ENCODE peak calls at places on chromosomes 3 and 15, in six cellular contexts. W, M, R, O, J and K are unnamed samples.

GRCh38 chr15:78909160-78909695 is 35.6 kb downstream of the CTSH start:
- DNase-seq in R (no peak), M (no peak), W (no peak), O (no peak), J (no peak), K (no peak)

GRCh38 chr3:197912770-197913476 is 37.1 kb upstream of the RPL35A start:
- DNase-seq in W (no peak), R (no peak), J (no peak), O (no peak), M (no peak), K (no peak)

GRCh38 chr3:97138914-97139541 is 324.6 kb downstream of the EPHA6 start:
- DNase-seq in J (no peak), W (no peak), O (no peak), M (no peak), R (no peak), K (no peak)

GRCh38 chr3:12980596-12981290 is 92.5 kb downstream of the IQSEC1 start:
- DNase-seq in M (no peak), J (no peak), O (no peak), R (no peak), W (no peak), K (no peak)

GRCh38 chr3:127796751-127797150 is 25.6 kb downstream of the MGLL start:
- DNase-seq in M (peak; percentile 34), O (no peak), R (no peak), J (no peak), W (no peak), K (no peak)

GRCh38 chr15:66872394-66872793 is 170.4 kb downstream of the SMAD6 start:
- DNase-seq in W (no peak), O (no peak), R (no peak), M (no peak), J (no peak), K (no peak)

GRCh38 chr3:45009868-45010267 is 16.2 kb upstream of the CLEC3B start:
- DNase-seq in R (no peak), O (no peak), M (no peak), W (no peak), J (no peak), K (no peak)

GRCh38 chr15:31326729-31327673 is at the start of gene KLF13:
- DNase-seq in W (peak; percentile 71), J (peak; percentile 72), O (no peak), M (no peak), R (peak; percentile 63), K (no peak)

GRCh38 chr3:136109499-136109898 is 86.6 kb downstream of the MSL2 start:
- DNase-seq in J (no peak), M (no peak), O (no peak), R (no peak), W (no peak), K (no peak)

GRCh38 chr3:196406806-196407470 is 25.3 kb downstream of the UBXN7 start:
- DNase-seq in R (no peak), O (no peak), W (no peak), J (no peak), M (no peak), K (no peak)

GRCh38 chr3:159829056-159829995 is 159.3 kb upstream of the IL12A start:
- DNase-seq in M (peak; percentile 86), J (no peak), O (no peak), W (peak; percentile 72), R (no peak), K (no peak)

GRCh38 chr3:129553171-129553570 is 10.2 kb downstream of the H1-8 start:
- DNase-seq in M (no peak), R (no peak), W (peak; percentile 82), J (no peak), O (no peak), K (no peak)

GRCh38 chr3:31196881-31197364 is 302.5 kb upstream of the GADL1 start:
- DNase-seq in W (no peak), M (no peak), R (no peak), J (no peak), O (no peak), K (no peak)

GRCh38 chr15:71333839-71334238 is 218.6 kb downstream of the THSD4 start:
- DNase-seq in W (no peak), M (no peak), R (no peak), O (no peak), J (no peak), K (no peak)

GRCh38 chr3:127792664-127793292 is 29.5 kb downstream of the MGLL start:
- DNase-seq in J (no peak), M (no peak), O (no peak), R (no peak), W (no peak), K (no peak)

GRCh38 chr3:171286580-171287249 is 173.5 kb downstream of the TNIK start:
- DNase-seq in O (no peak), R (no peak), J (no peak), M (no peak), W (no peak), K (no peak)

GRCh38 chr3:42179110-42179725 is 86.8 kb downstream of the CCK start:
- DNase-seq in O (no peak), W (no peak), M (no peak), J (no peak), R (no peak), K (peak; percentile 38)

GRCh38 chr3:127833281-127834032 is 11.1 kb upstream of the MGLL start:
- DNase-seq in M (no peak), W (no peak), J (no peak), R (no peak), O (no peak), K (no peak)

GRCh38 chr15:29887719-29888118 is 65.5 kb upstream of the TJP1 start:
- DNase-seq in M (no peak), J (no peak), W (no peak), R (no peak), O (no peak), K (no peak)

GRCh38 chr3:196207159-196207832 is 3.9 kb downstream of the ZDHHC19 start:
- DNase-seq in O (no peak), W (peak; percentile 67), R (peak; percentile 49), J (no peak), M (no peak), K (no peak)

GRCh38 chr3:130258532-130258952 is 86.9 kb upstream of the COL6A5 start:
- DNase-seq in M (no peak), O (no peak), R (no peak), W (no peak), J (no peak), K (no peak)

GRCh38 chr15:59996498-59997041 is 7.5 kb upstream of the FOXB1 start:
- DNase-seq in O (no peak), J (no peak), R (no peak), W (no peak), M (no peak), K (no peak)

GRCh38 chr3:38555149-38555840 is 59.2 kb downstream of the EXOG start:
- DNase-seq in W (no peak), R (no peak), O (no peak), M (no peak), J (no peak), K (no peak)